ENCODE peak calls at places on chromosomes 16 and 17, in nine cellular contexts. One of them, this sample, is unnamed.

GRCh38 chr17:51045616-51046526 is 74.8 kb downstream of the SPAG9 start:
- DNase-seq in activated T-cell treated with anti-CD3 and anti-CD28 coated beads for 1 hour: no peak
- DNase-seq in brain microvascular endothelial cell: no peak
- DNase-seq in coronary artery: no peak
- DNase-seq in mesenteric fat pad: no peak
- DNase-seq in frontal cortex: no peak
- DNase-seq in substantia nigra: no peak
- DNase-seq in effector memory CD4-positive, alpha-beta T cell: no peak
- DNase-seq in stimulated activated CD8-positive, alpha-beta memory T cell treated with anti-CD3 and anti-CD28 coated beads, Interleukin-7, amount 100 ng/mL, for 1 hour: no peak
- DNase-seq in this sample: peak

GRCh38 chr17:39835038-39835786 is 28.9 kb downstream of the IKZF3 start:
- DNase-seq in activated T-cell treated with anti-CD3 and anti-CD28 coated beads for 1 hour: no peak
- DNase-seq in brain microvascular endothelial cell: no peak
- DNase-seq in coronary artery: no peak
- DNase-seq in mesenteric fat pad: no peak
- DNase-seq in frontal cortex: no peak
- DNase-seq in substantia nigra: no peak
- DNase-seq in effector memory CD4-positive, alpha-beta T cell: no peak
- DNase-seq in stimulated activated CD8-positive, alpha-beta memory T cell treated with anti-CD3 and anti-CD28 coated beads, Interleukin-7, amount 100 ng/mL, for 1 hour: no peak
- DNase-seq in this sample: no peak

GRCh38 chr17:57735707-57736106 is 9.4 kb downstream of the CCDC182 start:
- DNase-seq in activated T-cell treated with anti-CD3 and anti-CD28 coated beads for 1 hour: no peak
- DNase-seq in brain microvascular endothelial cell: no peak
- DNase-seq in coronary artery: no peak
- DNase-seq in mesenteric fat pad: no peak
- DNase-seq in frontal cortex: no peak
- DNase-seq in substantia nigra: no peak
- DNase-seq in effector memory CD4-positive, alpha-beta T cell: no peak
- DNase-seq in stimulated activated CD8-positive, alpha-beta memory T cell treated with anti-CD3 and anti-CD28 coated beads, Interleukin-7, amount 100 ng/mL, for 1 hour: no peak
- DNase-seq in this sample: no peak

GRCh38 chr17:67474081-67474661 is 97.1 kb downstream of the PITPNC1 start:
- DNase-seq in activated T-cell treated with anti-CD3 and anti-CD28 coated beads for 1 hour: no peak
- DNase-seq in brain microvascular endothelial cell: peak
- DNase-seq in coronary artery: peak
- DNase-seq in mesenteric fat pad: peak
- DNase-seq in frontal cortex: no peak
- DNase-seq in substantia nigra: no peak
- DNase-seq in effector memory CD4-positive, alpha-beta T cell: no peak
- DNase-seq in stimulated activated CD8-positive, alpha-beta memory T cell treated with anti-CD3 and anti-CD28 coated beads, Interleukin-7, amount 100 ng/mL, for 1 hour: no peak
- DNase-seq in this sample: peak

GRCh38 chr17:9226794-9227135 is 205.5 kb downstream of the NTN1 start:
- DNase-seq in activated T-cell treated with anti-CD3 and anti-CD28 coated beads for 1 hour: no peak
- DNase-seq in brain microvascular endothelial cell: no peak
- DNase-seq in coronary artery: no peak
- DNase-seq in mesenteric fat pad: no peak
- DNase-seq in frontal cortex: no peak
- DNase-seq in substantia nigra: no peak
- DNase-seq in effector memory CD4-positive, alpha-beta T cell: no peak
- DNase-seq in stimulated activated CD8-positive, alpha-beta memory T cell treated with anti-CD3 and anti-CD28 coated beads, Interleukin-7, amount 100 ng/mL, for 1 hour: no peak
- DNase-seq in this sample: no peak

GRCh38 chr16:81946206-81946605 is 65.1 kb downstream of the SDR42E1 start:
- DNase-seq in activated T-cell treated with anti-CD3 and anti-CD28 coated beads for 1 hour: no peak
- DNase-seq in brain microvascular endothelial cell: peak
- DNase-seq in coronary artery: no peak
- DNase-seq in mesenteric fat pad: no peak
- DNase-seq in frontal cortex: no peak
- DNase-seq in substantia nigra: no peak
- DNase-seq in effector memory CD4-positive, alpha-beta T cell: no peak
- DNase-seq in stimulated activated CD8-positive, alpha-beta memory T cell treated with anti-CD3 and anti-CD28 coated beads, Interleukin-7, amount 100 ng/mL, for 1 hour: no peak
- DNase-seq in this sample: peak

GRCh38 chr16:68469728-68470460 is 21.6 kb upstream of the SMPD3 start:
- DNase-seq in activated T-cell treated with anti-CD3 and anti-CD28 coated beads for 1 hour: no peak
- DNase-seq in brain microvascular endothelial cell: no peak
- DNase-seq in coronary artery: no peak
- DNase-seq in mesenteric fat pad: no peak
- DNase-seq in frontal cortex: no peak
- DNase-seq in substantia nigra: no peak
- DNase-seq in effector memory CD4-positive, alpha-beta T cell: no peak
- DNase-seq in stimulated activated CD8-positive, alpha-beta memory T cell treated with anti-CD3 and anti-CD28 coated beads, Interleukin-7, amount 100 ng/mL, for 1 hour: no peak
- DNase-seq in this sample: no peak

GRCh38 chr16:54050281-54051210 is 236.0 kb downstream of the IRX3 start:
- DNase-seq in activated T-cell treated with anti-CD3 and anti-CD28 coated beads for 1 hour: no peak
- DNase-seq in brain microvascular endothelial cell: no peak
- DNase-seq in coronary artery: no peak
- DNase-seq in mesenteric fat pad: no peak
- DNase-seq in frontal cortex: no peak
- DNase-seq in substantia nigra: no peak
- DNase-seq in effector memory CD4-positive, alpha-beta T cell: no peak
- DNase-seq in stimulated activated CD8-positive, alpha-beta memory T cell treated with anti-CD3 and anti-CD28 coated beads, Interleukin-7, amount 100 ng/mL, for 1 hour: no peak
- DNase-seq in this sample: no peak

GRCh38 chr17:16460796-16461605 is 31.0 kb downstream of the LRRC75A start:
- DNase-seq in activated T-cell treated with anti-CD3 and anti-CD28 coated beads for 1 hour: no peak
- DNase-seq in brain microvascular endothelial cell: no peak
- DNase-seq in coronary artery: no peak
- DNase-seq in mesenteric fat pad: no peak
- DNase-seq in frontal cortex: no peak
- DNase-seq in substantia nigra: no peak
- DNase-seq in effector memory CD4-positive, alpha-beta T cell: no peak
- DNase-seq in stimulated activated CD8-positive, alpha-beta memory T cell treated with anti-CD3 and anti-CD28 coated beads, Interleukin-7, amount 100 ng/mL, for 1 hour: no peak
- DNase-seq in this sample: no peak

GRCh38 chr16:793414-793813 is 5.0 kb downstream of the CHTF18 start:
- DNase-seq in activated T-cell treated with anti-CD3 and anti-CD28 coated beads for 1 hour: no peak
- DNase-seq in brain microvascular endothelial cell: no peak
- DNase-seq in coronary artery: no peak
- DNase-seq in mesenteric fat pad: no peak
- DNase-seq in frontal cortex: no peak
- DNase-seq in substantia nigra: no peak
- DNase-seq in effector memory CD4-positive, alpha-beta T cell: no peak
- DNase-seq in stimulated activated CD8-positive, alpha-beta memory T cell treated with anti-CD3 and anti-CD28 coated beads, Interleukin-7, amount 100 ng/mL, for 1 hour: no peak
- DNase-seq in this sample: no peak

GRCh38 chr16:53614346-53614745 is 89.3 kb downstream of the RPGRIP1L start:
- DNase-seq in activated T-cell treated with anti-CD3 and anti-CD28 coated beads for 1 hour: no peak
- DNase-seq in brain microvascular endothelial cell: peak
- DNase-seq in coronary artery: no peak
- DNase-seq in mesenteric fat pad: no peak
- DNase-seq in frontal cortex: no peak
- DNase-seq in substantia nigra: no peak
- DNase-seq in effector memory CD4-positive, alpha-beta T cell: no peak
- DNase-seq in stimulated activated CD8-positive, alpha-beta memory T cell treated with anti-CD3 and anti-CD28 coated beads, Interleukin-7, amount 100 ng/mL, for 1 hour: no peak
- DNase-seq in this sample: peak

GRCh38 chr17:45070001-45070400 is 8.9 kb downstream of the NMT1 start:
- DNase-seq in activated T-cell treated with anti-CD3 and anti-CD28 coated beads for 1 hour: no peak
- DNase-seq in brain microvascular endothelial cell: no peak
- DNase-seq in coronary artery: no peak
- DNase-seq in mesenteric fat pad: peak
- DNase-seq in frontal cortex: no peak
- DNase-seq in substantia nigra: no peak
- DNase-seq in effector memory CD4-positive, alpha-beta T cell: no peak
- DNase-seq in stimulated activated CD8-positive, alpha-beta memory T cell treated with anti-CD3 and anti-CD28 coated beads, Interleukin-7, amount 100 ng/mL, for 1 hour: no peak
- DNase-seq in this sample: no peak

GRCh38 chr16:66968847-66969246 is 7.8 kb downstream of the CES3 start:
- DNase-seq in activated T-cell treated with anti-CD3 and anti-CD28 coated beads for 1 hour: no peak
- DNase-seq in brain microvascular endothelial cell: no peak
- DNase-seq in coronary artery: no peak
- DNase-seq in mesenteric fat pad: no peak
- DNase-seq in frontal cortex: no peak
- DNase-seq in substantia nigra: no peak
- DNase-seq in effector memory CD4-positive, alpha-beta T cell: no peak
- DNase-seq in stimulated activated CD8-positive, alpha-beta memory T cell treated with anti-CD3 and anti-CD28 coated beads, Interleukin-7, amount 100 ng/mL, for 1 hour: no peak
- DNase-seq in this sample: no peak

GRCh38 chr16:75074920-75075687 is 41.5 kb downstream of the LDHD start:
- DNase-seq in activated T-cell treated with anti-CD3 and anti-CD28 coated beads for 1 hour: peak
- DNase-seq in brain microvascular endothelial cell: no peak
- DNase-seq in coronary artery: no peak
- DNase-seq in mesenteric fat pad: no peak
- DNase-seq in frontal cortex: no peak
- DNase-seq in substantia nigra: no peak
- DNase-seq in effector memory CD4-positive, alpha-beta T cell: peak
- DNase-seq in stimulated activated CD8-positive, alpha-beta memory T cell treated with anti-CD3 and anti-CD28 coated beads, Interleukin-7, amount 100 ng/mL, for 1 hour: peak
- DNase-seq in this sample: no peak

GRCh38 chr17:39648876-39649430 is 12.0 kb downstream of the STARD3 start:
- DNase-seq in activated T-cell treated with anti-CD3 and anti-CD28 coated beads for 1 hour: no peak
- DNase-seq in brain microvascular endothelial cell: no peak
- DNase-seq in coronary artery: no peak
- DNase-seq in mesenteric fat pad: no peak
- DNase-seq in frontal cortex: no peak
- DNase-seq in substantia nigra: no peak
- DNase-seq in effector memory CD4-positive, alpha-beta T cell: no peak
- DNase-seq in stimulated activated CD8-positive, alpha-beta memory T cell treated with anti-CD3 and anti-CD28 coated beads, Interleukin-7, amount 100 ng/mL, for 1 hour: no peak
- DNase-seq in this sample: peak

GRCh38 chr17:17125136-17126084 is 80.7 kb downstream of the PLD6 start:
- DNase-seq in activated T-cell treated with anti-CD3 and anti-CD28 coated beads for 1 hour: peak
- DNase-seq in brain microvascular endothelial cell: no peak
- DNase-seq in coronary artery: no peak
- DNase-seq in mesenteric fat pad: no peak
- DNase-seq in frontal cortex: no peak
- DNase-seq in substantia nigra: no peak
- DNase-seq in effector memory CD4-positive, alpha-beta T cell: no peak
- DNase-seq in stimulated activated CD8-positive, alpha-beta memory T cell treated with anti-CD3 and anti-CD28 coated beads, Interleukin-7, amount 100 ng/mL, for 1 hour: no peak
- DNase-seq in this sample: peak

GRCh38 chr17:4759776-4760236 is 11.9 kb upstream of the TM4SF5 start:
- DNase-seq in activated T-cell treated with anti-CD3 and anti-CD28 coated beads for 1 hour: no peak
- DNase-seq in brain microvascular endothelial cell: no peak
- DNase-seq in coronary artery: no peak
- DNase-seq in mesenteric fat pad: no peak
- DNase-seq in frontal cortex: no peak
- DNase-seq in substantia nigra: no peak
- DNase-seq in effector memory CD4-positive, alpha-beta T cell: no peak
- DNase-seq in stimulated activated CD8-positive, alpha-beta memory T cell treated with anti-CD3 and anti-CD28 coated beads, Interleukin-7, amount 100 ng/mL, for 1 hour: no peak
- DNase-seq in this sample: no peak

GRCh38 chr16:52539197-52539596 is 7.7 kb downstream of the TOX3 start:
- DNase-seq in activated T-cell treated with anti-CD3 and anti-CD28 coated beads for 1 hour: no peak
- DNase-seq in brain microvascular endothelial cell: no peak
- DNase-seq in coronary artery: no peak
- DNase-seq in mesenteric fat pad: no peak
- DNase-seq in frontal cortex: no peak
- DNase-seq in substantia nigra: no peak
- DNase-seq in effector memory CD4-positive, alpha-beta T cell: no peak
- DNase-seq in stimulated activated CD8-positive, alpha-beta memory T cell treated with anti-CD3 and anti-CD28 coated beads, Interleukin-7, amount 100 ng/mL, for 1 hour: no peak
- DNase-seq in this sample: no peak

GRCh38 chr17:38464723-38465419 is 36.6 kb downstream of the ARHGAP23 start:
- DNase-seq in activated T-cell treated with anti-CD3 and anti-CD28 coated beads for 1 hour: no peak
- DNase-seq in brain microvascular endothelial cell: peak
- DNase-seq in coronary artery: peak
- DNase-seq in mesenteric fat pad: peak
- DNase-seq in frontal cortex: peak
- DNase-seq in substantia nigra: peak
- DNase-seq in effector memory CD4-positive, alpha-beta T cell: no peak
- DNase-seq in stimulated activated CD8-positive, alpha-beta memory T cell treated with anti-CD3 and anti-CD28 coated beads, Interleukin-7, amount 100 ng/mL, for 1 hour: no peak
- DNase-seq in this sample: peak

GRCh38 chr17:32158870-32159585 is 16.7 kb downstream of the RHOT1 start:
- DNase-seq in activated T-cell treated with anti-CD3 and anti-CD28 coated beads for 1 hour: no peak
- DNase-seq in brain microvascular endothelial cell: no peak
- DNase-seq in coronary artery: no peak
- DNase-seq in mesenteric fat pad: no peak
- DNase-seq in frontal cortex: no peak
- DNase-seq in substantia nigra: peak
- DNase-seq in effector memory CD4-positive, alpha-beta T cell: no peak
- DNase-seq in stimulated activated CD8-positive, alpha-beta memory T cell treated with anti-CD3 and anti-CD28 coated beads, Interleukin-7, amount 100 ng/mL, for 1 hour: no peak
- DNase-seq in this sample: no peak